ENCODE peak calls at places on chromosomes 3 and 15, in eight cellular contexts. W is NCI-H1417 treated with DMSO at 0.1 percent for 48 hours, C is astrocyte of the spinal cord, S is osteocyte, R is GM12865, Y is NCI-H524, F is breast epithelium, Z is Peyer's patch. G is an unnamed sample.

GRCh38 chr3:175274056-175274455 is 414.9 kb downstream of the NAALADL2 start:
- DNase-seq in R (peak), Z (no peak), Y (peak), W (no peak), F (no peak), S (no peak), C (no peak), G (no peak)

GRCh38 chr3:136979684-136980083 is 21.9 kb downstream of the IL20RB start:
- DNase-seq in W (no peak), Z (no peak), C (peak), F (no peak), S (no peak), R (no peak), Y (no peak), G (no peak)

GRCh38 chr3:152069871-152070270 is 196.4 kb downstream of the SUCNR1 start:
- DNase-seq in F (no peak), Y (no peak), Z (no peak), C (no peak), R (no peak), W (no peak), S (no peak), G (no peak)

GRCh38 chr15:63277893-63278505 is 594 bp downstream of the APH1B start:
- DNase-seq in Z (no peak), C (no peak), R (peak), Y (no peak), F (no peak), W (no peak), S (no peak), G (no peak)

GRCh38 chr3:135667061-135667460 is 298.5 kb upstream of the PPP2R3A start:
- DNase-seq in R (no peak), F (no peak), Y (no peak), W (no peak), Z (no peak), S (no peak), C (no peak), G (no peak)

GRCh38 chr15:66126057-66126855 is 127.3 kb downstream of the MEGF11 start:
- DNase-seq in Y (peak), W (no peak), Z (no peak), S (no peak), R (no peak), F (no peak), C (no peak), G (no peak)

GRCh38 chr3:142993958-142994442 is 7.4 kb upstream of the U2SURP start:
- DNase-seq in R (peak), F (no peak), C (peak), S (no peak), W (peak), Y (peak), Z (peak), G (no peak)

GRCh38 chr15:68676926-68677325 is 98.1 kb downstream of the CORO2B start:
- DNase-seq in R (no peak), F (no peak), S (no peak), Y (no peak), W (no peak), C (no peak), Z (no peak), G (no peak)

GRCh38 chr15:44289352-44289790 is 852 bp downstream of the GOLM2 start:
- DNase-seq in S (no peak), R (no peak), Z (no peak), Y (peak), W (no peak), C (peak), F (no peak), G (no peak)

GRCh38 chr3:181176610-181177009 is 187.1 kb upstream of the DNAJC19 start:
- DNase-seq in R (peak), W (peak), Z (peak), S (no peak), F (peak), Y (peak), C (peak), G (no peak)

GRCh38 chr3:123307064-123307463 is 105.3 kb downstream of the SEC22A start:
- DNase-seq in Z (no peak), R (no peak), C (no peak), Y (no peak), F (no peak), S (no peak), W (no peak), G (no peak)

GRCh38 chr15:57611938-57612337 is 20.2 kb downstream of the MYZAP start:
- DNase-seq in F (no peak), W (no peak), R (no peak), S (no peak), Z (peak), Y (peak), C (peak), G (peak)

GRCh38 chr3:40995271-40995670 is 204.0 kb upstream of the CTNNB1 start:
- DNase-seq in W (no peak), S (no peak), R (no peak), Y (no peak), F (no peak), C (no peak), Z (no peak), G (no peak)

GRCh38 chr3:126081618-126082333 is 2.1 kb downstream of the SLC41A3 start:
- DNase-seq in C (peak), Z (peak), Y (peak), W (no peak), R (no peak), S (no peak), F (peak), G (peak)

GRCh38 chr3:190581041-190581501 is 67.2 kb downstream of the IL1RAP start:
- DNase-seq in C (peak), Y (no peak), Z (no peak), R (no peak), F (no peak), W (no peak), S (no peak), G (no peak)

GRCh38 chr3:4634894-4635293 is 141.7 kb downstream of the ITPR1 start:
- DNase-seq in C (no peak), R (no peak), Z (no peak), Y (no peak), W (no peak), S (no peak), F (no peak), G (no peak)

GRCh38 chr15:38532728-38533127 is 31.9 kb downstream of the RASGRP1 start:
- DNase-seq in W (no peak), Z (no peak), F (no peak), C (no peak), R (no peak), Y (no peak), S (no peak), G (no peak)

GRCh38 chr3:32880225-32880624 is 62.4 kb downstream of the TRIM71 start:
- DNase-seq in S (no peak), R (no peak), Z (no peak), W (no peak), Y (no peak), C (no peak), F (no peak), G (no peak)

GRCh38 chr3:129481783-129482332 is 41.8 kb downstream of the IFT122 start:
- DNase-seq in C (peak), W (no peak), Z (peak), Y (no peak), R (no peak), S (no peak), F (peak), G (peak)

GRCh38 chr15:51647128-51647562 is 24.6 kb upstream of the DMXL2 start:
- DNase-seq in R (peak), S (no peak), Y (peak), W (no peak), F (no peak), C (peak), Z (peak), G (peak)

GRCh38 chr15:66483131-66483566 is 14.4 kb downstream of the SNAPC5 start:
- DNase-seq in R (no peak), S (no peak), Z (no peak), Y (no peak), F (no peak), C (peak), W (no peak), G (no peak)

GRCh38 chr15:31098953-31099740 is 2.4 kb downstream of the TRPM1 start:
- DNase-seq in S (no peak), R (no peak), F (no peak), C (no peak), W (no peak), Z (no peak), Y (peak), G (no peak)

GRCh38 chr3:182027366-182027765 is 315.6 kb downstream of the SOX2 start:
- DNase-seq in R (no peak), S (no peak), F (no peak), Z (no peak), C (peak), Y (no peak), W (no peak), G (no peak)

GRCh38 chr3:184593923-184594303 is 32.3 kb downstream of the EPHB3 start:
- DNase-seq in S (no peak), Z (no peak), Y (no peak), W (no peak), F (no peak), R (no peak), C (no peak), G (no peak)

GRCh38 chr3:109098245-109098644 is 19.7 kb downstream of the MORC1 start:
- DNase-seq in F (no peak), W (no peak), R (peak), C (no peak), Y (peak), S (no peak), Z (peak), G (no peak)

GRCh38 chr15:98727115-98728040 is 79.0 kb downstream of the IGF1R start:
- DNase-seq in Z (peak), R (no peak), C (peak), S (peak), W (no peak), Y (no peak), F (peak), G (peak)

GRCh38 chr3:12869025-12869695 is 27.8 kb upstream of the RPL32 start:
- DNase-seq in F (no peak), S (no peak), Y (peak), Z (peak), R (peak), C (no peak), W (no peak), G (no peak)

GRCh38 chr3:15964605-15965061 is 166.9 kb upstream of the ANKRD28 start:
- DNase-seq in S (no peak), F (no peak), Y (peak), C (peak), W (no peak), Z (no peak), R (no peak), G (no peak)

GRCh38 chr3:82329300-82329699 is 567.9 kb upstream of the GBE1 start:
- DNase-seq in Z (no peak), W (no peak), F (no peak), S (no peak), R (no peak), Y (no peak), C (no peak), G (no peak)

GRCh38 chr3:129305592-129306091 is 27.0 kb downstream of the HMCES start:
- DNase-seq in F (peak), C (peak), Y (no peak), S (no peak), R (peak), Z (peak), W (peak), G (peak)

GRCh38 chr15:82021992-82022391 is 23.8 kb downstream of the MEX3B start:
- DNase-seq in C (peak), W (peak), S (peak), F (no peak), R (no peak), Z (no peak), Y (peak), G (no peak)

GRCh38 chr15:95659646-95660045 is 670.9 kb upstream of the NR2F2 start:
- DNase-seq in C (no peak), Y (no peak), R (no peak), W (no peak), F (no peak), S (no peak), Z (no peak), G (no peak)

GRCh38 chr15:54707805-54708752 is 488.7 kb downstream of the RSL24D1 start:
- DNase-seq in C (no peak), Z (no peak), R (no peak), F (no peak), S (no peak), Y (no peak), W (no peak), G (no peak)

GRCh38 chr15:100968043-100968966 is 49.1 kb downstream of the LRRK1 start:
- DNase-seq in Z (no peak), S (no peak), F (no peak), Y (no peak), W (no peak), R (peak), C (peak), G (no peak)

GRCh38 chr3:65473746-65474145 is 565.0 kb downstream of the MAGI1 start:
- DNase-seq in Z (no peak), Y (no peak), S (no peak), F (no peak), C (peak), W (no peak), R (no peak), G (no peak)

GRCh38 chr15:66863382-66864085 is 161.5 kb downstream of the SMAD6 start:
- DNase-seq in Y (no peak), S (peak), R (no peak), Z (peak), C (no peak), W (no peak), F (peak), G (no peak)

GRCh38 chr3:10602769-10603768 is 97.7 kb upstream of the ATP2B2 start:
- DNase-seq in Y (peak), C (no peak), F (no peak), S (no peak), R (peak), Z (no peak), W (no peak), G (no peak)

G was measured in ascending aorta.